ENCODE peak calls at places on chromosome 2, in eight cellular contexts. D is mesenchymal stem cell; G is epithelial cell of esophagus; N is activated CD8-positive, alpha-beta memory T cell treated with anti-CD3 and anti-CD28 coated beads for 48 hours; J is H9; M is stimulated activated naive B cell treated with anti-CD40 and anti-IgM and Interleukin-4, amounts not matched to agents 10 μg/mL and 1 μg/mL and 100 μg/mL, for 72 hours; P is T-helper 9 cell; I is stimulated activated naive CD8-positive, alpha-beta T cell treated with anti-CD3 and anti-CD28 coated beads, Interleukin-15, amount 100 ng/mL, for 72 hours. R is an unnamed sample.

GRCh38 chr2:201696151-201696659 is 2.2 kb downstream of the MPP4 start:
- DNase-seq in M (no peak), J (no peak), G (peak), P (no peak), D (peak), N (no peak), I (no peak), R (no peak)

GRCh38 chr2:66512626-66513025 is 77.7 kb downstream of the MEIS1 start:
- DNase-seq in J (no peak), D (peak), N (no peak), I (no peak), M (no peak), P (no peak), G (no peak), R (no peak)

GRCh38 chr2:68653538-68653982 is 10.2 kb downstream of the PROKR1 start:
- DNase-seq in G (peak), M (peak), N (no peak), P (no peak), I (peak), J (no peak), D (peak), R (no peak)

GRCh38 chr2:26609839-26610277 is 31.3 kb downstream of the CIB4 start:
- DNase-seq in I (no peak), D (peak), N (no peak), J (no peak), P (no peak), M (no peak), G (no peak), R (no peak)

GRCh38 chr2:86466306-86466705 is 25.1 kb downstream of the KDM3A start:
- DNase-seq in P (no peak), M (no peak), I (no peak), N (no peak), G (no peak), J (no peak), D (no peak), R (no peak)

GRCh38 chr2:238947243-238947760 is 99.4 kb downstream of the TWIST2 start:
- DNase-seq in G (no peak), J (peak), D (no peak), N (no peak), P (no peak), I (no peak), M (no peak), R (no peak)

GRCh38 chr2:23425338-23425871 is 40.4 kb downstream of the KLHL29 start:
- DNase-seq in M (no peak), G (peak), N (no peak), I (no peak), D (no peak), J (peak), P (no peak), R (no peak)

GRCh38 chr2:117985092-117985491 is 28.8 kb downstream of the CCDC93 start:
- DNase-seq in J (no peak), N (no peak), G (peak), D (no peak), M (no peak), P (no peak), I (no peak), R (no peak)

GRCh38 chr2:174617120-174617519 is 19.5 kb upstream of the WIPF1 start:
- DNase-seq in I (no peak), N (no peak), G (peak), J (no peak), D (no peak), M (no peak), P (no peak), R (no peak)

GRCh38 chr2:55391155-55391554 is 28.5 kb downstream of the CCDC88A start:
- DNase-seq in N (no peak), M (no peak), P (no peak), I (no peak), D (no peak), G (no peak), J (no peak), R (no peak)

GRCh38 chr2:177172034-177172880 is 40.3 kb upstream of the HNRNPA3 start:
- DNase-seq in M (no peak), N (no peak), J (no peak), D (peak), G (peak), P (no peak), I (no peak), R (no peak)

GRCh38 chr2:160474319-160474645 is 19.3 kb downstream of the RBMS1 start:
- DNase-seq in D (peak), G (peak), P (no peak), J (no peak), I (no peak), M (no peak), N (no peak), R (no peak)

GRCh38 chr2:239668651-239669050 is 267.8 kb upstream of the HDAC4 start:
- DNase-seq in D (no peak), J (no peak), G (no peak), P (no peak), M (no peak), I (no peak), N (no peak), R (no peak)

GRCh38 chr2:43193996-43194869 is 32.2 kb downstream of the ZFP36L2 start:
- DNase-seq in P (no peak), J (no peak), I (no peak), M (peak), N (no peak), D (no peak), G (no peak), R (no peak)

GRCh38 chr2:217147751-217148318 is 288.0 kb upstream of the TNP1 start:
- DNase-seq in N (no peak), M (no peak), D (peak), P (no peak), G (peak), J (no peak), I (no peak), R (no peak)

GRCh38 chr2:32009479-32010256 is 1.1 kb downstream of the MEMO1 start:
- DNase-seq in G (peak), N (peak), P (peak), I (peak), M (peak), D (peak), J (peak), R (peak)

GRCh38 chr2:29113891-29114321 is 1.3 kb upstream of the CLIP4 start:
- DNase-seq in N (no peak), P (no peak), J (no peak), G (peak), D (peak), M (no peak), I (no peak), R (no peak)

GRCh38 chr2:226514895-226515294 is 284.7 kb downstream of the IRS1 start:
- DNase-seq in D (no peak), J (no peak), I (no peak), N (no peak), P (no peak), G (peak), M (no peak), R (no peak)

GRCh38 chr2:64604929-64605550 is 48.7 kb downstream of the SERTAD2 start:
- DNase-seq in G (peak), P (no peak), D (no peak), N (no peak), J (no peak), M (no peak), I (no peak), R (no peak)

GRCh38 chr2:30565860-30566358 is 118.9 kb downstream of the LCLAT1 start:
- DNase-seq in I (no peak), J (no peak), P (no peak), M (no peak), G (no peak), D (peak), N (no peak), R (no peak)

GRCh38 chr2:19021100-19021476 is 337.3 kb downstream of the OSR1 start:
- DNase-seq in N (no peak), I (no peak), G (peak), P (no peak), M (no peak), J (no peak), D (peak), R (no peak)

GRCh38 chr2:10368491-10369231 is 66.0 kb downstream of the HPCAL1 start:
- DNase-seq in P (no peak), G (no peak), D (no peak), M (no peak), J (no peak), N (no peak), I (no peak), R (no peak)

GRCh38 chr2:33412920-33413319 is 63.5 kb upstream of the RASGRP3 start:
- DNase-seq in J (no peak), P (no peak), I (no peak), D (peak), M (no peak), N (no peak), G (peak), R (no peak)

GRCh38 chr2:237687666-237688065 is 60.3 kb downstream of the LRRFIP1 start:
- DNase-seq in I (peak), N (peak), M (peak), P (peak), G (peak), J (no peak), D (peak), R (peak)

GRCh38 chr2:54209379-54209778 is 46.6 kb downstream of the TSPYL6 start:
- DNase-seq in G (no peak), I (no peak), M (no peak), N (no peak), J (no peak), P (no peak), D (no peak), R (no peak)

GRCh38 chr2:133525751-133526467 is 42.4 kb downstream of the NCKAP5 start:
- DNase-seq in P (no peak), G (no peak), D (no peak), J (no peak), N (no peak), M (no peak), I (no peak), R (no peak)

GRCh38 chr2:144256996-144257707 is 262.8 kb downstream of the ZEB2 start:
- DNase-seq in M (no peak), I (no peak), G (no peak), P (no peak), N (no peak), D (no peak), J (no peak), R (no peak)

GRCh38 chr2:174863183-174863582 is 98.9 kb upstream of the CHRNA1 start:
- DNase-seq in M (no peak), G (no peak), N (no peak), D (no peak), P (no peak), J (no peak), I (no peak), R (no peak)

GRCh38 chr2:190343500-190344274 is at the start of gene INPP1:
- DNase-seq in J (peak), M (peak), I (peak), D (peak), P (peak), G (peak), N (no peak), R (no peak)

GRCh38 chr2:43519711-43520221 is 76.1 kb downstream of the THADA start:
- DNase-seq in G (peak), N (no peak), D (peak), M (no peak), J (no peak), P (no peak), I (no peak), R (no peak)

GRCh38 chr2:112906276-112906675 is 4.7 kb upstream of the IL37 start:
- DNase-seq in N (no peak), I (no peak), P (no peak), D (no peak), J (no peak), M (no peak), G (no peak), R (no peak)